ENCODE peak calls at places on chromosomes 6 and 20, in nine cellular contexts. F is sigmoid colon, A is endothelial cell of umbilical vein, D is suprapubic skin, O is spleen, E is breast epithelium, K is vagina, J is upper lobe of left lung, Q is stomach. Y is an unnamed sample. For H3K9me3, the result is how much of the 10 kb centered on the place peaks cover.

GRCh38 chr6:124999105-124999764 is 37.0 kb downstream of the RNF217 start:
- DNase-seq in F (no peak), A (no peak), D (no peak), O (no peak), E (no peak), K (no peak), J (peak), Q (peak), Y (peak)

GRCh38 chr6:54009052-54009654 is 102.1 kb upstream of the MLIP start:
- DNase-seq in F (no peak), A (no peak), D (no peak), O (no peak), E (no peak), K (no peak), J (no peak), Q (no peak), Y (no peak)

GRCh38 chr6:125904871-125905270 is 51.7 kb upstream of the HINT3 start:
- DNase-seq in F (no peak), A (no peak), D (no peak), O (no peak), E (no peak), K (no peak), J (peak), Q (no peak), Y (no peak)

GRCh38 chr20:61732511-61733210 is 333.0 kb downstream of the TAF4 start:
- DNase-seq in F (no peak), A (no peak), D (no peak), O (peak), E (no peak), K (no peak), J (no peak), Q (no peak), Y (no peak)

GRCh38 chr20:420169-420620 is 12.1 kb downstream of the RBCK1 start:
- DNase-seq in F (no peak), A (no peak), D (no peak), O (no peak), E (no peak), K (no peak), J (no peak), Q (no peak), Y (peak)

GRCh38 chr20:39676857-39677351 is 714.8 kb downstream of the DHX35 start:
- DNase-seq in F (no peak), A (peak), D (no peak), O (no peak), E (no peak), K (no peak), J (no peak), Q (no peak), Y (peak)

GRCh38 chr20:37945034-37945660 is 42.2 kb downstream of the VSTM2L start:
- DNase-seq in F (no peak), A (no peak), D (no peak), O (peak), E (peak), K (no peak), J (peak), Q (peak), Y (no peak)

GRCh38 chr20:21812384-21812783 is 106.9 kb downstream of the PAX1 start:
- DNase-seq in F (no peak), A (no peak), D (no peak), O (no peak), E (no peak), K (no peak), J (no peak), Q (no peak), Y (no peak)

GRCh38 chr6:143595256-143596036 is 82.3 kb upstream of the PHACTR2 start:
- DNase-seq in F (no peak), A (no peak), D (no peak), O (no peak), E (no peak), K (no peak), J (no peak), Q (no peak), Y (no peak)

GRCh38 chr6:166598441-166599138 is 12.1 kb upstream of the RAMACL start:
- DNase-seq in F (peak), A (peak), D (no peak), O (no peak), E (no peak), K (no peak), J (peak), Q (no peak), Y (no peak)

GRCh38 chr6:14365393-14365792 is 247.8 kb downstream of the CD83 start:
- DNase-seq in F (no peak), A (no peak), D (no peak), O (no peak), E (no peak), K (no peak), J (no peak), Q (no peak), Y (no peak)

GRCh38 chr6:29665942-29666825 is 9.3 kb downstream of the MOG start:
- DNase-seq in F (no peak), A (no peak), D (no peak), O (no peak), E (no peak), K (no peak), J (no peak), Q (no peak), Y (no peak)

GRCh38 chr6:82909551-82909950 is 156.1 kb downstream of the UBE3D start:
- DNase-seq in F (no peak), A (no peak), D (no peak), O (no peak), E (no peak), K (no peak), J (no peak), Q (no peak), Y (no peak)

GRCh38 chr20:62921119-62921687 is 5.1 kb downstream of the DIDO1 start:
- DNase-seq in F (no peak), A (peak), D (no peak), O (no peak), E (peak), K (no peak), J (peak), Q (peak), Y (peak)

GRCh38 chr6:92150560-92150959 is 1268.8 kb downstream of the EPHA7 start:
- DNase-seq in F (no peak), A (no peak), D (no peak), O (no peak), E (no peak), K (no peak), J (no peak), Q (no peak), Y (no peak)

GRCh38 chr6:135995160-135995898 is 143.8 kb downstream of the PDE7B start:
- DNase-seq in F (no peak), A (peak), D (no peak), O (no peak), E (no peak), K (no peak), J (no peak), Q (no peak), Y (no peak)

GRCh38 chr6:34792605-34793500 is 970 bp downstream of the BLTP3A start:
- DNase-seq in F (peak), A (peak), D (no peak), O (peak), E (no peak), K (no peak), J (peak), Q (peak), Y (peak)

GRCh38 chr20:9912858-9913434 is 74.1 kb upstream of the PAK5 start:
- DNase-seq in F (no peak), A (peak), D (no peak), O (no peak), E (no peak), K (no peak), J (peak), Q (peak), Y (peak)

GRCh38 chr6:92181347-92181746 is 1238.0 kb downstream of the EPHA7 start:
- DNase-seq in F (no peak), A (peak), D (no peak), O (no peak), E (no peak), K (no peak), J (no peak), Q (no peak), Y (no peak)

GRCh38 chr6:113352029-113352801 is 504.9 kb upstream of the MARCKS start:
- DNase-seq in F (no peak), A (peak), D (no peak), O (no peak), E (no peak), K (no peak), J (no peak), Q (peak), Y (peak)

GRCh38 chr6:109738667-109739066 is 47.6 kb downstream of the FIG4 start:
- DNase-seq in F (no peak), A (no peak), D (no peak), O (no peak), E (no peak), K (no peak), J (no peak), Q (no peak), Y (no peak)

GRCh38 chr6:15618685-15619084 is 44.1 kb downstream of the DTNBP1 start:
- DNase-seq in F (no peak), A (no peak), D (no peak), O (no peak), E (no peak), K (no peak), J (no peak), Q (no peak), Y (no peak)

GRCh38 chr6:7138921-7139358 is 31.2 kb downstream of the RREB1 start:
- DNase-seq in F (no peak), A (no peak), D (no peak), O (no peak), E (peak), K (no peak), J (no peak), Q (peak), Y (peak)

GRCh38 chr6:109867009-109867969 is 110.8 kb upstream of the GPR6 start:
- DNase-seq in F (peak), A (peak), D (no peak), O (no peak), E (peak), K (no peak), J (no peak), Q (peak), Y (no peak)

GRCh38 chr6:56803594-56803993 is 151.3 kb upstream of the BEND6 start:
- DNase-seq in F (no peak), A (no peak), D (no peak), O (no peak), E (no peak), K (no peak), J (no peak), Q (no peak), Y (no peak)

GRCh38 chr6:14165091-14165490 is 47.5 kb downstream of the CD83 start:
- DNase-seq in F (no peak), A (no peak), D (no peak), O (no peak), E (no peak), K (no peak), J (no peak), Q (no peak), Y (no peak)

GRCh38 chr20:52305029-52305645 is 113.6 kb upstream of the ZFP64 start:
- DNase-seq in F (no peak), A (no peak), D (no peak), O (no peak), E (no peak), K (peak), J (no peak), Q (no peak), Y (no peak)

GRCh38 chr6:153231048-153231635 is 100.1 kb upstream of the RGS17 start:
- DNase-seq in F (no peak), A (peak), D (no peak), O (no peak), E (no peak), K (no peak), J (peak), Q (peak), Y (peak)

GRCh38 chr6:36430351-36430750 is 12.3 kb downstream of the PXT1 start:
- DNase-seq in F (no peak), A (no peak), D (no peak), O (no peak), E (no peak), K (no peak), J (no peak), Q (no peak), Y (no peak)
- TF ChIP-seq POLR2AphosphoS5 in F (no peak), A (no peak), D (no peak), O (no peak), E (no peak), K (no peak), J (no peak), Q (no peak), Y (no peak)

GRCh38 chr6:160450849-160451248 is 102.7 kb downstream of the SLC22A3 start:
- DNase-seq in F (no peak), A (no peak), D (no peak), O (no peak), E (no peak), K (no peak), J (no peak), Q (no peak), Y (no peak)

GRCh38 chr6:160454303-160454702 is 106.1 kb downstream of the SLC22A3 start:
- DNase-seq in F (no peak), A (no peak), D (no peak), O (no peak), E (no peak), K (no peak), J (no peak), Q (no peak), Y (no peak)

GRCh38 chr6:160456214-160456546 is 108.0 kb downstream of the SLC22A3 start:
- DNase-seq in F (no peak), A (no peak), D (no peak), O (no peak), E (no peak), K (no peak), J (no peak), Q (no peak), Y (no peak)

GRCh38 chr6:160457843-160458242 is 109.7 kb downstream of the SLC22A3 start:
- DNase-seq in F (no peak), A (no peak), D (no peak), O (no peak), E (no peak), K (no peak), J (no peak), Q (no peak), Y (no peak)

GRCh38 chr6:160455484-160456213 is 107.5 kb downstream of the SLC22A3 start:
- DNase-seq in F (peak), A (peak), D (peak), O (peak), E (peak), K (no peak), J (peak), Q (peak), Y (peak)
- TF ChIP-seq POLR2A in F (no peak), A (no peak), D (no peak), O (no peak), E (no peak), K (no peak), J (no peak), Q (no peak), Y (no peak)

DNA sequence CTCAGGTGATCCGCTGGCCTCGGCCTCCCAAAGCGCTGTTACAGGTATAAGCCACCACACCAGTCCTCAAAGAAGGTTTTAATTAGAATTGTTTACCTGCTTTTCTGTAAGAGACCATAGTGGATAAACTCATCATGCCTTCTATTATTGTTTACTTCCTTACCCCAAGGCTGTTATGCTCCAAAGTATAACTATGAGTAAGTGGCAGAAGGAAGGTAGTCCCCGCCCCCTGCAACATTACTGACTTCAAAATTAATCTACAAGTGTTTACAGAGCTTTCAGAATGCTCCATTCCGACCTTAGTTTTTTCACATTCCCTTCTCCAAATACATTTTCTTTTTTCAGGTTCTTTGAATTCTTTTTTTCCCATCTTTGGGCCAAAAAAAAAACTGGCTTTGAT is 480.5 kb upstream of the NOX3 start:
- DNase-seq in F (no peak), A (no peak), D (no peak), O (no peak), E (no peak), K (no peak), J (no peak), Q (no peak), Y (no peak)
- H3K9me3 ChIP-seq in F (under half), A (under half), D (under half), O (under half), E (under half), K (under half), J (under half), Q (under half), Y (under half)

DNA sequence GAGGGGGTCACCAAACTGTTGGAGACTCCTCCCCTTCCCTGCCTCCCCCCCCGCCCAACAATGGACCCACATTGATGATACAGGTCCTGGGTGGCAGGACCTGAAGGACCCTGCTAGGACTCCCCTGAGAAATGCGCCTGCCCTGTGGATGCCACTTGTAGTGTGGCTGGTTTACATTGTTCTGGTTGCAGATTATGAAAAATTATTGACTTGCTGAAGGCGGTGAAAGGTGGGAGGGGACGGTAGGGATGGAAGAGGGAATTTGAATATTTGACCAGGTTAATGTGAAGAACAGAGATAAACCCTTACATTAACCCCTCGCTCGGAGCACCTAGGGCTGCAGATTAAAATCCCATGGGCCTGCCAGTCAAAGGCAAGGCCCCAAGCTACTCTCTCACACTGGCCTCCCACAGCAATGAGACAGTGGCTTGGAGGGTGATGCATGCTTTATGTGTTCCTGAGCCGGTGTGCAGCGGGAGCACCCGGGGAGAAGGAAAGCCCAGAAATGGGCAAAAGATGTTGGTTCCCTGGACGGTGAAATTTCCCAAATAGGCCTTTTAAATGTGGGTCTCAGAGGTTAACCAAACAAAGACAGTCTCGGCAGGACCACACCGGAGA is 2.4 kb downstream of the FOXF2 start:
- DNase-seq in F (no peak), A (no peak), D (no peak), O (peak), E (no peak), K (no peak), J (no peak), Q (no peak), Y (no peak)
- TF ChIP-seq POLR2AphosphoS5 in F (no peak), A (no peak), D (no peak), O (no peak), E (no peak), K (no peak), J (no peak), Q (no peak), Y (no peak)

GRCh38 chr6:138690975-138691594 is 82.5 kb upstream of the CCDC28A start:
- DNase-seq in F (no peak), A (no peak), D (no peak), O (no peak), E (no peak), K (no peak), J (no peak), Q (no peak), Y (no peak)
- TF ChIP-seq POLR2A in F (no peak), A (no peak), D (no peak), O (no peak), E (no peak), K (no peak), J (no peak), Q (no peak), Y (no peak)

Y was measured in transverse colon.